ENCODE peak calls at places on chromosomes 2 and 18, in six cellular contexts. One of them, this sample, is unnamed.

GRCh38 chr2:233417282-233417681 is 63.0 kb downstream of the DGKD start:
- DNase-seq in A549: no peak
- DNase-seq in activated effector memory CD4-positive, alpha-beta T cell treated with Interleukin-2 at 50 U/mL for 16 hours: no peak
- DNase-seq in stimulated activated CD4-positive, alpha-beta T cell treated with anti-CD3 and anti-CD28 coated beads, Interleukin-15, amount 100 ng/mL, for 24 hours: no peak
- DNase-seq in stimulated activated CD8-positive, alpha-beta memory T cell treated with anti-CD3 and anti-CD28 coated beads, Interleukin-4, amount 100 ng/mL, for 48 hours: no peak
- DNase-seq in M059J: no peak
- DNase-seq in this sample: no peak

GRCh38 chr2:235614176-235614860 is 120.5 kb downstream of the AGAP1 start:
- DNase-seq in A549: no peak
- DNase-seq in M059J: no peak
- DNase-seq in activated effector memory CD4-positive, alpha-beta T cell treated with Interleukin-2 at 50 U/mL for 16 hours: no peak
- DNase-seq in stimulated activated CD8-positive, alpha-beta memory T cell treated with anti-CD3 and anti-CD28 coated beads, Interleukin-4, amount 100 ng/mL, for 48 hours: no peak
- DNase-seq in stimulated activated CD4-positive, alpha-beta T cell treated with anti-CD3 and anti-CD28 coated beads, Interleukin-15, amount 100 ng/mL, for 24 hours: no peak
- DNase-seq in this sample: no peak

GRCh38 chr2:79219383-79219988 is 59.9 kb upstream of the REG3A start:
- DNase-seq in activated effector memory CD4-positive, alpha-beta T cell treated with Interleukin-2 at 50 U/mL for 16 hours: no peak
- DNase-seq in stimulated activated CD4-positive, alpha-beta T cell treated with anti-CD3 and anti-CD28 coated beads, Interleukin-15, amount 100 ng/mL, for 24 hours: peak; percentile 25
- DNase-seq in A549: peak; percentile 19
- DNase-seq in stimulated activated CD8-positive, alpha-beta memory T cell treated with anti-CD3 and anti-CD28 coated beads, Interleukin-4, amount 100 ng/mL, for 48 hours: peak; percentile 31
- DNase-seq in M059J: peak; percentile 17
- DNase-seq in this sample: peak; percentile 56

GRCh38 chr2:9594361-9595063 is 36.3 kb downstream of the YWHAQ start:
- DNase-seq in M059J: peak; percentile 85
- DNase-seq in A549: peak; percentile 48
- DNase-seq in stimulated activated CD8-positive, alpha-beta memory T cell treated with anti-CD3 and anti-CD28 coated beads, Interleukin-4, amount 100 ng/mL, for 48 hours: no peak
- DNase-seq in activated effector memory CD4-positive, alpha-beta T cell treated with Interleukin-2 at 50 U/mL for 16 hours: no peak
- DNase-seq in stimulated activated CD4-positive, alpha-beta T cell treated with anti-CD3 and anti-CD28 coated beads, Interleukin-15, amount 100 ng/mL, for 24 hours: no peak
- DNase-seq in this sample: peak; percentile 93

GRCh38 chr18:48409591-48410094 is 460 bp upstream of the ZBTB7C start:
- DNase-seq in stimulated activated CD4-positive, alpha-beta T cell treated with anti-CD3 and anti-CD28 coated beads, Interleukin-15, amount 100 ng/mL, for 24 hours: peak; percentile 35
- DNase-seq in stimulated activated CD8-positive, alpha-beta memory T cell treated with anti-CD3 and anti-CD28 coated beads, Interleukin-4, amount 100 ng/mL, for 48 hours: peak; percentile 26
- DNase-seq in M059J: peak; percentile 38
- DNase-seq in A549: no peak
- DNase-seq in activated effector memory CD4-positive, alpha-beta T cell treated with Interleukin-2 at 50 U/mL for 16 hours: no peak
- DNase-seq in this sample: no peak

GRCh38 chr2:171404258-171404657 is 29.5 kb downstream of the METTL8 start:
- DNase-seq in A549: peak; percentile 9
- DNase-seq in M059J: peak; percentile 92
- DNase-seq in stimulated activated CD8-positive, alpha-beta memory T cell treated with anti-CD3 and anti-CD28 coated beads, Interleukin-4, amount 100 ng/mL, for 48 hours: no peak
- DNase-seq in stimulated activated CD4-positive, alpha-beta T cell treated with anti-CD3 and anti-CD28 coated beads, Interleukin-15, amount 100 ng/mL, for 24 hours: no peak
- DNase-seq in activated effector memory CD4-positive, alpha-beta T cell treated with Interleukin-2 at 50 U/mL for 16 hours: no peak
- DNase-seq in this sample: peak; percentile 93

GRCh38 chr2:239775623-239776440 is 249.3 kb downstream of the NDUFA10 start:
- DNase-seq in stimulated activated CD8-positive, alpha-beta memory T cell treated with anti-CD3 and anti-CD28 coated beads, Interleukin-4, amount 100 ng/mL, for 48 hours: peak; percentile 1
- DNase-seq in M059J: no peak
- DNase-seq in A549: no peak
- DNase-seq in stimulated activated CD4-positive, alpha-beta T cell treated with anti-CD3 and anti-CD28 coated beads, Interleukin-15, amount 100 ng/mL, for 24 hours: no peak
- DNase-seq in activated effector memory CD4-positive, alpha-beta T cell treated with Interleukin-2 at 50 U/mL for 16 hours: no peak
- DNase-seq in this sample: no peak

GRCh38 chr2:135162377-135162776 is 110.3 kb downstream of the RAB3GAP1 start:
- DNase-seq in M059J: no peak
- DNase-seq in A549: no peak
- DNase-seq in activated effector memory CD4-positive, alpha-beta T cell treated with Interleukin-2 at 50 U/mL for 16 hours: no peak
- DNase-seq in stimulated activated CD8-positive, alpha-beta memory T cell treated with anti-CD3 and anti-CD28 coated beads, Interleukin-4, amount 100 ng/mL, for 48 hours: no peak
- DNase-seq in stimulated activated CD4-positive, alpha-beta T cell treated with anti-CD3 and anti-CD28 coated beads, Interleukin-15, amount 100 ng/mL, for 24 hours: no peak
- DNase-seq in this sample: peak; percentile 55

GRCh38 chr18:44803019-44803650 is 122.4 kb downstream of the SETBP1 start:
- DNase-seq in stimulated activated CD8-positive, alpha-beta memory T cell treated with anti-CD3 and anti-CD28 coated beads, Interleukin-4, amount 100 ng/mL, for 48 hours: no peak
- DNase-seq in A549: no peak
- DNase-seq in stimulated activated CD4-positive, alpha-beta T cell treated with anti-CD3 and anti-CD28 coated beads, Interleukin-15, amount 100 ng/mL, for 24 hours: no peak
- DNase-seq in M059J: no peak
- DNase-seq in activated effector memory CD4-positive, alpha-beta T cell treated with Interleukin-2 at 50 U/mL for 16 hours: no peak
- DNase-seq in this sample: no peak

This sample was measured in bronchial epithelial cell.